ENCODE peak calls at places on chromosomes 12 and 14, in six cellular contexts. V is transverse colon, O is SK-N-SH, W is HepG2, T is K562, J is ovary. G is an unnamed sample.
A peak's percentile ranks its signal among the peaks of the same experiment; 100 is the strongest.

GRCh38 chr14:22648506-22648905 is 4.4 kb upstream of the OR6J1 start:
- DNase-seq in V (no peak), O (no peak), W (no peak), T (no peak), J (no peak), G (no peak)

GRCh38 chr12:67909681-67910080 is 79.6 kb upstream of the IFNG-AS1 start:
- DNase-seq in V (no peak), O (no peak), W (no peak), T (no peak), J (no peak), G (no peak)

GRCh38 chr12:69708649-69709048 is 9.5 kb upstream of the BEST3 start:
- DNase-seq in V (no peak), O (no peak), W (no peak), T (no peak), J (no peak), G (no peak)

GRCh38 chr14:65303185-65303901 is 109.2 kb upstream of the FUT8 start:
- DNase-seq in V (no peak), O (no peak), W (no peak), T (no peak), J (no peak), G (no peak)

GRCh38 chr12:67593041-67593870 is 55.3 kb upstream of the DYRK2 start:
- DNase-seq in V (peak; percentile 88), O (no peak), W (no peak), T (no peak), J (no peak), G (peak; percentile 82)

GRCh38 chr14:89146291-89146690 is 270.7 kb downstream of the FOXN3 start:
- DNase-seq in V (no peak), O (no peak), W (no peak), T (no peak), J (no peak), G (no peak)

GRCh38 chr12:102197789-102198188 is at the start of gene PMCH:
- DNase-seq in V (no peak), O (no peak), W (no peak), T (no peak), J (no peak), G (no peak)

GRCh38 chr14:89425931-89426330 is 8.9 kb upstream of the FOXN3 start:
- DNase-seq in V (peak; percentile 33), O (no peak), W (peak; percentile 41), T (no peak), J (no peak), G (no peak)

GRCh38 chr14:44170099-44170498 is 337.0 kb downstream of the FSCB start:
- DNase-seq in V (no peak), O (no peak), W (no peak), T (no peak), J (no peak), G (no peak)

GRCh38 chr14:61545716-61546455 is 149.4 kb upstream of the HIF1A start:
- DNase-seq in V (no peak), O (no peak), W (no peak), T (no peak), J (no peak), G (no peak)

GRCh38 chr12:69828897-69829296 is 3.9 kb downstream of the MYRFL start:
- DNase-seq in V (no peak), O (no peak), W (no peak), T (no peak), J (no peak), G (no peak)

GRCh38 chr14:71720978-71721624 is 211.1 kb upstream of the RGS6 start:
- DNase-seq in V (peak; percentile 14), O (peak; percentile 32), W (peak; percentile 53), T (peak; percentile 71), J (no peak), G (no peak)

GRCh38 chr12:121806556-121807308 is 2.9 kb downstream of the SETD1B start:
- DNase-seq in V (no peak), O (peak; percentile 55), W (no peak), T (peak; percentile 67), J (no peak), G (no peak)

GRCh38 chr12:124422570-124423523 is 128.0 kb downstream of the RFLNA start:
- DNase-seq in V (peak; percentile 92), O (peak; percentile 97), W (peak; percentile 58), T (peak; percentile 90), J (peak; percentile 95), G (peak; percentile 92)

GRCh38 chr12:68245071-68246021 is 8.1 kb downstream of the IL22 start:
- DNase-seq in V (no peak), O (peak; percentile 27), W (no peak), T (peak; percentile 30), J (peak; percentile 30), G (no peak)

GRCh38 chr12:16610743-16611142 is 4.8 kb upstream of the LMO3 start:
- DNase-seq in V (no peak), O (no peak), W (no peak), T (no peak), J (no peak), G (no peak)

GRCh38 chr12:3896851-3897351 is 23.7 kb upstream of the PARP11 start:
- DNase-seq in V (no peak), O (no peak), W (no peak), T (no peak), J (no peak), G (no peak)

GRCh38 chr12:120199595-120200306 is 1.2 kb downstream of the RPLP0 start:
- DNase-seq in V (no peak), O (no peak), W (no peak), T (peak; percentile 54), J (no peak), G (no peak)

GRCh38 chr12:128078311-128078851 is 188.6 kb upstream of the TMEM132C start:
- DNase-seq in V (no peak), O (no peak), W (no peak), T (no peak), J (no peak), G (no peak)

GRCh38 chr14:105030836-105031396 is 10.0 kb upstream of the CDCA4 start:
- DNase-seq in V (no peak), O (no peak), W (no peak), T (peak; percentile 27), J (no peak), G (no peak)

GRCh38 chr14:25846232-25846631 is 751.6 kb downstream of the NOVA1 start:
- DNase-seq in V (no peak), O (no peak), W (no peak), T (no peak), J (no peak), G (no peak)

GRCh38 chr12:70243510-70244331 is 488 bp downstream of the CNOT2 start:
- DNase-seq in V (peak; percentile 70), O (peak; percentile 93), W (peak; percentile 43), T (peak; percentile 80), J (peak; percentile 46), G (peak; percentile 60)

GRCh38 chr12:107558141-107558815 is 127.3 kb upstream of the PWP1 start:
- DNase-seq in V (no peak), O (no peak), W (no peak), T (no peak), J (no peak), G (no peak)

GRCh38 chr12:132222096-132222807 is 78.0 kb downstream of the NOC4L start:
- DNase-seq in V (no peak), O (no peak), W (peak; percentile 28), T (no peak), J (no peak), G (no peak)

GRCh38 chr14:63707216-63707615 is 20.6 kb downstream of the SGPP1 start:
- DNase-seq in V (no peak), O (no peak), W (no peak), T (no peak), J (no peak), G (no peak)

GRCh38 chr12:122023339-122024131 is 1.9 kb downstream of the BCL7A start:
- DNase-seq in V (peak; percentile 60), O (peak; percentile 87), W (peak; percentile 80), T (peak; percentile 69), J (peak; percentile 82), G (peak; percentile 70)

DNA sequence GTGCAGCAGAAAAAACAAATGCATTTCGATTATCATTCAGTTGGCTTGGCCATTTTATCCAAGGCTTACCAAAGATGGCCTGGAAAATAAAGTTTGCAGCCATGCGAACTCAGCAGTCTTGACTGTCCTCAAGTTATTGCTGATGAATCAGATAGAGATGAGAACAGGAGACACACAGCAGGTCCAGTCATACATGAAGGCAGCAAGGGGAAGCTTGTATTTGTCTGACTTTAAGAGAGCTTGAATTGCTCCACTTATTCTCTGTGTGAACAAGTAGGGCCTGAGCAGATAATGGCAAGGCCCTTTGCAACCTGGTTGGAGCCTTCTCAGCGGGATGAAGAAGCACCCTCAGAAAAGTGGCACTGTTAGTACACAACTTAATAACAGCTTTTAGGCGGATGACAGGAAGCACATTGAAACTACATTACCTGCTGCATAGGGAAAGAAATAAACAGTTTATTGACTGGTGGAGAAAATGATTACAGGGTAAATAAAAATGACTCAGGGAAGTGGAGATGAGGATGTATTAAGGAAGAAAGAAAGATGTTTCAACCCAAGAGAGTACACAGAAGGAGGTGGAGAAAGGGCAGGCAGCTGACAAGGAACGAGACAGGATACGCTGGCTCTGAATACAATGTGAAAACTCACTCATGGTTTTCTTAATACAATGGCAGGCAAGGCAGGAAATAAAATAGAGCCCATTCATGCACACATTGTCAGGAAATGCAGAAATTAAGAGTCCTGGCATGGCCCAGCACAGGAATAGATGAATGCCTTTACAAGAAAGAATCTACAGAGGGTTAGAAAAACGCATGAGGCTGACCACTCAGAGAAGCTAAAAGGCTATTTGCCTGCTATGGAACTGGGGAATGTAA is 128.4 kb downstream of the GALC start:
- DNase-seq in V (no peak), O (no peak), W (no peak), T (no peak), J (no peak), G (no peak)
- TF ChIP-seq EP300 in V (no peak), O (no peak), W (no peak), T (no peak), J (no peak), G (no peak)

DNA sequence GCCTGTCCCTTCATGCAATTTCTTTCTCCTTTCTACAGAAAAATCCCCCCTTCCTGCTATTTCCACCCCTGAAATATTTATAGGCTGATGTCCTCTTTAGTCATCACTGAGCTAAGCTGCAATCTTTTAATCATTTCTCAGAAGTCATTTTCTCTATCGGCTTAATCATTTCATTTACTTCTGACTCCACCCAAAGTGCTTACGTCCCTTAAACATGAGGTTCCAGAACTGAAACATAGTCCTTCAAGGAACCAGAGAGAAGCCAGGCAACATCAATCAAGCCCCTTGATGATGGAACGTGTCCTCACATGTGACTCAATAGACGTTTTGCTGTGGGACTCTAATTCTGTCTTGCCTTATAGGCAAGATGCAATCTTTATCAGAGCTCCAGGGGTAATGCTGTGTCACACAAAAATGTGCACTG is 148.7 kb upstream of the KRR1 start:
- DNase-seq in V (no peak), O (no peak), W (no peak), T (no peak), J (no peak), G (no peak)
- H3K4me1 ChIP-seq in V (peaks cover 6% of the 10 kb centered on the region), O (peaks cover 53% of the 10 kb centered on the region), W (peaks cover 8% of the 10 kb centered on the region), T (no peaks in the 10 kb centered on the region), J (no peaks in the 10 kb centered on the region), G (no peaks in the 10 kb centered on the region)

GRCh38 chr12:29317556-29318363 is 63.2 kb downstream of the ERGIC2 start:
- DNase-seq in V (peak; percentile 55), O (peak; percentile 67), W (peak; percentile 62), T (peak; percentile 69), J (no peak), G (peak; percentile 38)
- TF ChIP-seq EP300 in V (no peak), O (no peak), W (no peak), T (no peak), J (no peak), G (no peak)

DNA sequence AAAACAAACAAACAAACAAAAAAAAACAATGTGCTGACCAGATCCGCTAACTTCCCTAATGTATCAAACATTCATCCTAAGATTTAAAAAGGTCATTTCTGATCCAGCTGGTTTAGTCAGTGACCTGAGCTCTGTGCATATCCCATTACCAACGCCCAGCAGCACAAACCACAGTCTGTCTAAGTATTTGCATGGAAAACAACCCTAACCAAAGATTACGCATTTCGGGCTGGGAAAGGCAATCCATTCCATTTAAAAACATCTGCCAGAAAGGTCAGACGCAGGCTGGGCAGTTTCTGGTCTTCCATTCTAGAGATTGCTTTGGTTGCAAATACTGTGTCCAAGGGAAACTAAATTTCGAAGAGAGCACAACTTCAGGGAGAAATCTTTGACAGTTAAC is 234.9 kb downstream of the FLRT2 start:
- DNase-seq in V (no peak), O (no peak), W (no peak), T (no peak), J (no peak), G (no peak)
- H3K4me1 ChIP-seq in V (no peaks in the 10 kb centered on the region), O (no peaks in the 10 kb centered on the region), W (no peaks in the 10 kb centered on the region), T (no peaks in the 10 kb centered on the region), J (peaks cover 1% of the 10 kb centered on the region), G (no peaks in the 10 kb centered on the region)